ENCODE peak calls at places on chromosome 13, in four cellular contexts. I, G, O and W are unnamed samples.

GRCh38 chr13:94886191-94886590 is 173.8 kb upstream of the SOX21 start:
- DNase-seq in I (no peak), G (no peak), O (no peak), W (no peak)

GRCh38 chr13:76440568-76440967 is 445.6 kb downstream of the KCTD12 start:
- DNase-seq in I (no peak), G (no peak), O (no peak), W (no peak)

GRCh38 chr13:75489502-75490263 is 7.7 kb upstream of the TBC1D4 start:
- DNase-seq in I (no peak), G (no peak), O (no peak), W (peak; percentile 68)

GRCh38 chr13:48222358-48223015 is 10.5 kb upstream of the ITM2B start:
- DNase-seq in I (no peak), G (peak; percentile 67), O (no peak), W (peak; percentile 75)

GRCh38 chr13:90287521-90287920 is 1060.0 kb upstream of the MIR17HG start:
- DNase-seq in I (no peak), G (no peak), O (no peak), W (no peak)

GRCh38 chr13:21402586-21403307 is 56.4 kb downstream of the ZDHHC20 start:
- DNase-seq in I (no peak), G (no peak), O (no peak), W (no peak)

GRCh38 chr13:20400774-20401173 is 124.9 kb downstream of the CRYL1 start:
- DNase-seq in I (no peak), G (no peak), O (no peak), W (no peak)

GRCh38 chr13:34657716-34658115 is 284.4 kb upstream of the NBEA start:
- DNase-seq in I (no peak), G (no peak), O (no peak), W (no peak)

GRCh38 chr13:26561636-26562537 is 4.4 kb downstream of the WASF3 start:
- DNase-seq in I (no peak), G (no peak), O (no peak), W (peak; percentile 39)
- H3K4me1 ChIP-seq in I (no peaks in the 10 kb centered on the region), G (peaks cover 6% of the 10 kb centered on the region), O (peaks cover 3% of the 10 kb centered on the region), W (peaks cover 9% of the 10 kb centered on the region)

DNA sequence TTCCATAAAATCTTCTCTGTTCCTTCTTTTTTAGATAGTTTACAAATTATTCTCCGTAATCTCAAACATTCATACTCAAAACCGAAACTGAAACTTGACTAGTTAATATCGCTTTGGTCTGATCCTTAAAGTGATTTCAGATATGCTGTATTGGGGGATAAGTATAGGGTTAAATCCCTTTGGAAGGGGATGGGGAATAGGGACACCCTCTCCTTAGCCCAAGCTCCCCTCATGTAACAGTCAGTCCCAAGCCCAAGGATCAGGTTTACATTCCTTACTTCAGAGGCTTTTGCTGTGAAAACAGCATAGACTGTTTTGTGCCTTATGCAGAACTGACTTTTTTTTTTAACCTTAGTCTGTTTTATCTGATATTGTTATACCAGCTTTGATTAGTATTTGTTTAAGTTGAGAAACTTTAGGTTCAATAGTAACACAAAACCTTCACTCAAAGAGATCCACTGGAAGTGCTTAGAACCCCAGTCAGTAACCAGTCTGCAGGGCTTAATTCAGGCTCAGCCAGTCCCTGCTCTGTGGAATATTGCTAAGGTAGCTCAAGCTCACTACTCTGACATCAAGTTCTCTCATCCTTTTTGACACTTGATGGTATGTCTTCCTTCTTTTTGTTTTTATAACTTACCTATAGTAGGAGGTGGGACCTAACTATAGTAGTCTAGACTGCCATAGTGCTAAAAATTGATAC is 10.5 kb downstream of the CDADC1 start:
- DNase-seq in I (no peak), G (no peak), O (no peak), W (no peak)
- H3K36me3 ChIP-seq in I (peaks cover 48% of the 10 kb centered on the region), G (peaks cover 9% of the 10 kb centered on the region), O (no peaks in the 10 kb centered on the region), W (peaks cover 61% of the 10 kb centered on the region)

DNA sequence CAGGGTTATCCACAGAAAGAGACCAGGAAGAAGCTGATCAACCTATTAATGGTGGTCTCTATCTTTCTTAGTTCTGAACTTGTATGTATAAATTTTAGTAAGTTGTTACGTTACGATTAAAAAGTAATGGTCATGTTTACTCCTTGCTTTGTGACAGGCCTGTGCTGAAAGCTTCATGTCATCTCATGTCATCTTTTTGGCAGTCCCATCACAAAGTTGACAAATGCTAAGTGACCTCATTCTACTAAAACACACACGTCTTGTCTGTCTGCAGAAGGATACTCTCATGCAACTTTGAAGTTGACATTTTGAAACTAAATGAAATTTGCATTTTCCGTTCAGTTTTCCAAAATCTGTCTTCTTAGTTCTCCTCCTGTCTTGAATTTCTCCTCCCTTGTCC is 345.9 kb downstream of the DNAJC15 start:
- DNase-seq in I (no peak), G (no peak), O (no peak), W (no peak)
- H3K4me1 ChIP-seq in I (no peaks in the 10 kb centered on the region), G (peaks cover 30% of the 10 kb centered on the region), O (no peaks in the 10 kb centered on the region), W (peaks cover 4% of the 10 kb centered on the region)

DNA sequence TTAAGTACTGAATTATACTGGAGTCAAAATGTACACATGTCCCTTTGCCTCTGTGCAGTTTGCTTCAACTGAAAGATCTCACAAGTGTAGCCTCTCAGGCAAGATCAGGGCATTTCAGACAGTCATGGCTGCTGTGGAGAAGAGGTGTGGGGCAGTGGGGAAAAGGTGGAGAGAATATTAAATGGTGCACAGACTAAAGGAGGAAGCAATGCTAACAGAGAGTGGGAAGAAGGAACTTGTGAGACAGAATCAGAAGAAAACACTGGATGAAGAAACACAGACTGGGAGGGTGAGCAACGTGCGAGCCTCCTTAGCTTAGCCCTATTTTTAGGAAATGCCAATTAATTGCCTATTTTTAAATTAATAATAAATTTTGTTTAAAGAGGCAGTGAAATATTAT is 49.6 kb upstream of the RAP2A start:
- DNase-seq in I (no peak), G (no peak), O (no peak), W (no peak)
- H3K36me3 ChIP-seq in I (no peaks in the 10 kb centered on the region), G (peaks cover 3% of the 10 kb centered on the region), O (no peaks in the 10 kb centered on the region), W (no peaks in the 10 kb centered on the region)

DNA sequence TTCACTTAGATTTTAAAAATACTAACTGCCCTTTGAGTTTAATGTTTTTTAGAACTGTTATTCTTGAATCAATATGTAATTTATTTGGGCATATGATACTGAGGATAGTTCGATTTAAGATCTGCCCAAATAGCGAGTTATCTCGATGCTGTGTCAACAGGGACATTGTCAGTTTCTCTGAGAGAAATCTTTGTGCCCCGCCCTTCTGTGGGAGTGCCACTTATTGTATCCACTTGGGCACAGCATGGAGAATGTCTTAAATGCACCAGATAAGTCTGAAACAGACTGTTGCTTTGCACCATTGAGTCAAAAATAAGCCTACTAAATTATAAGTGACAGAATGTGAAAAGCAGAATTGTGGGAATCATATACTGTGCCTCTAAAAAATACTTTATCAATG is 45.6 kb downstream of the RNASEH2B start:
- DNase-seq in I (no peak), G (no peak), O (no peak), W (no peak)
- H3K4me1 ChIP-seq in I (no peaks in the 10 kb centered on the region), G (no peaks in the 10 kb centered on the region), O (no peaks in the 10 kb centered on the region), W (no peaks in the 10 kb centered on the region)

DNA sequence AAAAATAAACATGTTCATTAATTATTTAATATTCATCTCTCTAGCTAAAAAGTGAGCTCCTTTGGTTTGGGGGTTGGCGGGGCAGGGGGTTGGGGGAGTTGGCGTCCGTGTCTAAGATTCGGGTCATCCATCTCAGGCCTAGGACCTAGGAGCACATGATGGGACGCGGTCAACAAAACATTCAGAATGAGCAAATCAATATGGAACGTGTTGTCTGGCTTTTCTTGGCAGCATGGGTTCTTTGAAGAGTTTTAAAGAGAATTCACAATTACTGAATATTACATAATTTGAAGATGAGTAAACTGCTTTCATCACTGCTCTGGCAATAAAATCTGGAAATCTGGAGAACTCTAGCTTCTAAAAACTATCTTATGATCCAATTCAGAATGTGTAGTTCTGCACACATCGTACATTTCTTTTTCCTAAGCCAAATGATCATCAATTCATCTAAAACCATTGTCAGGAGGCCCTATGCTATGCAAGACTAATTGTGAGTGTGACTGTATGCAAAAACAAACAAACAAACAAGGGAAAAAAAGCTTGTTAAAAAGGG is 5.4 kb upstream of the ARGLU1 start:
- DNase-seq in I (no peak), G (no peak), O (no peak), W (no peak)
- H3K36me3 ChIP-seq in I (no peaks in the 10 kb centered on the region), G (no peaks in the 10 kb centered on the region), O (no peaks in the 10 kb centered on the region), W (no peaks in the 10 kb centered on the region)

GRCh38 chr13:99042851-99043250 is 65.0 kb upstream of the DOCK9 start:
- DNase-seq in I (no peak), G (no peak), O (no peak), W (no peak)

GRCh38 chr13:99045396-99045795 is 67.5 kb upstream of the DOCK9 start:
- DNase-seq in I (no peak), G (no peak), O (no peak), W (no peak)

GRCh38 chr13:99046851-99047250 is 69.0 kb upstream of the DOCK9 start:
- DNase-seq in I (no peak), G (no peak), O (no peak), W (no peak)

GRCh38 chr13:99043700-99044300 is 65.9 kb upstream of the DOCK9 start:
- DNase-seq in I (no peak), G (no peak), O (no peak), W (no peak)

DNA sequence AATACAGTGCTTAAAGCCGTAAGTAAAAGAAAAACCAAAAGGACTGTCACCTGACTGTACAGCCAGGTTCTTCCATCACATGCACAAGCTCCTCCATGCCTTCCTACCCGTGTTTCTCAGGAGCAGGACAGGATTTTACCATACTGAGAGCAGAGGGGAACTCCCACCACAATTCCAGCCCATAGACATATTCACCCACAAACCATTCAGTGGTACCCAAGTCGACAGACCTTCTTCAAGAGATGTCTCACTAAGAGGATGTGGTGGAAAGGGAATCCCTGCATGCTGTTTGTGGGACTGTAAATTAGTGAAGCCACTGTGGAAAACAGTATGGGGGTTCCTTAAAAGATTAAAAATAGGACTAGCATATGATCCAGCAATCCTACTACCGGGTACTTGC is 66.9 kb upstream of the DOCK9 start:
- DNase-seq in I (no peak), G (no peak), O (no peak), W (no peak)
- H3K4me1 ChIP-seq in I (no peaks in the 10 kb centered on the region), G (no peaks in the 10 kb centered on the region), O (no peaks in the 10 kb centered on the region), W (peaks cover 7% of the 10 kb centered on the region)

GRCh38 chr13:106550570-106551135 is 15.2 kb upstream of the EFNB2 start:
- DNase-seq in I (no peak), G (no peak), O (no peak), W (no peak)
- H3K36me3 ChIP-seq in I (peaks cover 92% of the 10 kb centered on the region), G (no peaks in the 10 kb centered on the region), O (no peaks in the 10 kb centered on the region), W (peaks cover 47% of the 10 kb centered on the region)

GRCh38 chr13:114151031-114151430 is 18.6 kb upstream of the RASA3 start:
- DNase-seq in I (no peak), G (no peak), O (no peak), W (no peak)
- H3K4me1 ChIP-seq in I (no peaks in the 10 kb centered on the region), G (peaks cover 4% of the 10 kb centered on the region), O (no peaks in the 10 kb centered on the region), W (peaks cover 16% of the 10 kb centered on the region)

DNA sequence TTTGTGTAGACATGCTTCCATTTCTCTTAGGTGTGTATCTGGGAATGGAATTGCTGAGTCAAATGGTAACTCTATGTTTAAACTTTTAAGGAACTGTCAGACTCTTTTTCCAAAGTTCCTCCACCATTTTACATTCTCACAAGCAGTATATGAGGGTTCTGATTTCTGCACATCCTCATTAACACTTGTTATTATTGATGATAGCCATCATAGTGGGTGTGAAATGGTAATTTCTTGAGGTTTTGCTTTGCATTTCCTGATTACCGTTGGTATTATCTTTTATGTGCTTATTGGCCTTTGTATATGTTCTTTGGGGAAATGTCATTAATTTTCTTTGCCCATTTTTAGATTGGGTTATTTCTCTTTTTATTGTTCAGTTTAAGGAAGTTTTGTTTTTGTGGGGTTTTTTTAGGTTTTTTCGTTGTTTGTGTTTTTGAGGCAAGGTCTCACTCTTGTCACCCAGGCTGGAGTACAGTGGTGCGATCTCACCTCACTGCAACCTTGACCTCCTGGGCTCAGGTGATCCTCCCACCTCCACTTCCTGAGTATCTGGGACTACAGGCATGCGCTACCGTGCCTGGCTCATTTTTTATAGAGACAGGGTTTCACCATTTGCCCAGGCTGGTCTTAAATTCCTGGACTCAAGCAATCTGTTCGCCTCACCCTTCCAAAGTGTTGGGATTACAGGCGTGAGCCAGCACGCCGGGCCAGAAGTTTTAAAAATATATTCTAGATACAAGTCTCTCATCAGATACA is 34.3 kb downstream of the NAA16 start:
- DNase-seq in I (no peak), G (no peak), O (no peak), W (no peak)
- H3K36me3 ChIP-seq in I (peaks cover 54% of the 10 kb centered on the region), G (peaks cover 3% of the 10 kb centered on the region), O (no peaks in the 10 kb centered on the region), W (no peaks in the 10 kb centered on the region)